ENCODE peak calls at places on chromosomes 5 and 9, in seven cellular contexts. R, K, W, V, H, X and B are unnamed samples.

GRCh38 chr5:87650284-87650683 is 237.6 kb upstream of the CCNH start:
- DNase-seq in W (no peak), V (no peak), R (no peak), H (peak; percentile 58), X (no peak), K (no peak), B (no peak)

GRCh38 chr9:133759146-133759900 is 21.2 kb upstream of the SARDH start:
- DNase-seq in K (no peak), R (peak; percentile 58), X (no peak), H (no peak), W (no peak), V (no peak), B (no peak)

GRCh38 chr9:13728917-13729811 is 449.7 kb upstream of the MPDZ start:
- DNase-seq in X (no peak), H (peak; percentile 73), V (no peak), W (no peak), K (no peak), R (no peak), B (no peak)

GRCh38 chr5:78527054-78527884 is 121.3 kb downstream of the LHFPL2 start:
- DNase-seq in V (peak; percentile 83), K (no peak), W (no peak), X (peak; percentile 52), R (peak; percentile 48), H (peak; percentile 96), B (no peak)

GRCh38 chr9:13705913-13706312 is 426.4 kb upstream of the MPDZ start:
- DNase-seq in H (peak; percentile 63), W (no peak), V (peak; percentile 64), X (peak; percentile 30), R (no peak), K (no peak), B (no peak)

GRCh38 chr9:101711330-101711941 is 27.0 kb downstream of the GRIN3A start:
- DNase-seq in K (peak; percentile 24), W (no peak), R (no peak), X (no peak), H (no peak), V (no peak), B (peak; percentile 30)

GRCh38 chr5:82719368-82719767 is 357.8 kb downstream of the TMEM167A start:
- DNase-seq in W (no peak), H (peak; percentile 3), X (no peak), V (no peak), R (no peak), K (peak; percentile 43), B (no peak)

GRCh38 chr5:147670815-147671214 is 111.7 kb downstream of the JAKMIP2 start:
- DNase-seq in V (no peak), R (no peak), H (no peak), K (no peak), W (no peak), X (no peak), B (no peak)

GRCh38 chr5:14825977-14826376 is 45.6 kb downstream of the ANKH start:
- DNase-seq in K (no peak), H (no peak), X (no peak), V (no peak), W (no peak), R (no peak), B (no peak)

GRCh38 chr5:96064905-96065304 is 103.3 kb upstream of the ELL2 start:
- DNase-seq in K (no peak), X (no peak), R (no peak), H (no peak), W (no peak), V (no peak), B (no peak)

GRCh38 chr5:153043876-153044275 is 446.6 kb upstream of the GRIA1 start:
- DNase-seq in H (peak; percentile 31), X (no peak), R (no peak), K (no peak), W (no peak), V (no peak), B (no peak)

GRCh38 chr5:176542135-176542595 is 5.0 kb upstream of the RNF44 start:
- DNase-seq in R (peak; percentile 27), K (peak; percentile 38), H (no peak), X (no peak), V (no peak), W (no peak), B (peak; percentile 36)

GRCh38 chr5:179222246-179223017 is 122.8 kb downstream of the ADAMTS2 start:
- DNase-seq in H (no peak), W (no peak), V (no peak), K (no peak), X (no peak), R (no peak), B (no peak)

DNA sequence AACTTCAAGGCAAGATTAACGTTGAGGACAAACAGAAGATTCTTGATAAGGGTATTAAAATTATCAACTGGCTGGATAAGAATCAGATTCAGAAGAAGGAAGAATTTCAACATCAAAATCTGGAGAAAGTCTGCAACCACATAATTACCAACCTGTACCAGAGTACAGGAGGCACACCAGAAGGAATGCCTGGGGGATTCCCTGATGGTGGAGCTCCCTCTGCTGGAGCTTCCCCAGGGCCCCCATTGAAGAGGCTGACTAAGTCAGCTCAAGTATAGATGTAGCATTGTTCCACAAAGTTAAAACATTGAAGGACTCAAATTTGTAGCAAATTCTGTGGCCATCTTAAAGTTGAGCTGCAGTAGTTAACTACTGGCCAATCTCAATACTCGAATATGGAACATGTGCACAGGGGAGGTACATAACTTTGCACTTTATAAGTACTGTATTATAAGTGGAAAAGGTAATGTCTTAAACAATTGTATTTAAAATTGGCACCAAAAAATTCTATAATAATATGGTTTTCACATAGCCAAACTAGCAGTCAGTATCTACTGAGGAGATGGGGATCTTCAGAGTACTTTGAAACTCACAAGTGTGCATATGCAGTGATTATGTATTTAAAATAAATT is 237.5 kb downstream of the CHSY3 start:
- DNase-seq in R (no peak), H (no peak), X (no peak), K (no peak), W (peak; percentile 48), V (no peak), B (peak; percentile 35)
- TF ChIP-seq CTCF in R (no peak), H (peak; percentile 57), X (no peak), K (peak; percentile 43), W (peak; percentile 79), V (no peak), B (peak; percentile 49)

DNA sequence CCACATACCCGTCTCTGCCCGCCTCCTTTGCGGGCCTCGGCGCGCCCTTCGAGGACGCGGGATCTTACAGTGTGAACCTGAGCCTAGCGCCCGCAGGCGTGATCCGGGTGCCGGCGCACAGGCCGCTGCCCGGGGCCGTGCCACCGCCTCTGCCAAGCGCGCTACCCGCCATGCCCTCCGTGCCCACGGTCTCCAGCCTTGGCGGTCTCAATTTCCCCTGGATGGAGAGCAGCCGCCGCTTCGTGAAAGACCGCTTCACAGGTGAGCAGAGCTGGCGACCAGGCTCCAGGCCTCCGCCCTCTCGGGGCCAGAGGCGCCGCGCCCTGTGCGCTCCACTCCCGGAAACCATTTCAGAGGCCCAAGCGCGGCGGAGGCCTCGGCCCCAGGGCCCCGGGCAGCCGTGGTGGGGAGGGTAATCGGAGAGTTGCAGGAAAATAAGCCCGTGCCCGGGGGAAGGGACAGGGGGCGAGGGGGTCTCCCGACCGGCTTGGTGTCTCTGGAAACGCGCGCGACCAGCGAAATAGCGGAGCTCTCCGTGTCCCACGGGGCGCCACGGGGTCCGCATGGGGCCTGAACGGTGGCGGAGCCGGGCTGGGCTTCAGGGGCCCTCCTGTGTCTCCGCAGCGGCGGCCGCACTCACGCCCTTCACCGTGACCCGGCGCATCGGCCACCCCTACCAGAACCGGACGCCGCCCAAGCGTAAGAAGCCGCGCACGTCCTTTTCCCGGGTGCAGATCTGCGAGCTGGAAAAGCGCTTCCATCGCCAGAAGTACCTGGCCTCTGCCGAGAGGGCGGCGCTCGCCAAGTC is 682 bp downstream of the TLX3 start:
- DNase-seq in R (no peak), K (peak; percentile 49), H (no peak), V (no peak), X (no peak), W (no peak), B (peak; percentile 42)
- TF ChIP-seq CTCF in R (no peak), K (peak; percentile 69), H (no peak), V (no peak), X (no peak), W (no peak), B (peak; percentile 45)

DNA sequence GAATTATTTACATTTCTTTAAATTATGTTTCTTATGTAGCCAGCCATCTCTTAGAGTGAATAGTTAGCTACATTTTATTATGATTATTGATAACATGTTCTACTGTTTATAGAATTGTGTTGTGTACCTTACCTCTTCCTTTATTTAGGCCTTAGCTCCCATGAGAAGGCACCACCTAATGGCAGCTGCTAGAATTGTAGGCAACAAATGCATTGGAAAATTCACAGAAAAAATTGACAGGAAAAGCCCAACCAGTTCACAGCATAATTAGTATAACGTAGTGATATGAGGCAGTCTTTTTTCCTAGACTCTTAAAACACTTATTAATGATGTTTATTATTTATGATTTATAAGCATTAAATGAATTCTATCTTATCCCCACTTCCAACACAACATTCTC is 175.8 kb downstream of the WDR70 start:
- DNase-seq in H (no peak), W (no peak), X (no peak), K (no peak), V (no peak), R (no peak), B (no peak)
- TF ChIP-seq CTCF in H (peak; percentile 25), W (no peak), X (no peak), K (peak; percentile 65), V (no peak), R (no peak), B (peak; percentile 45)

DNA sequence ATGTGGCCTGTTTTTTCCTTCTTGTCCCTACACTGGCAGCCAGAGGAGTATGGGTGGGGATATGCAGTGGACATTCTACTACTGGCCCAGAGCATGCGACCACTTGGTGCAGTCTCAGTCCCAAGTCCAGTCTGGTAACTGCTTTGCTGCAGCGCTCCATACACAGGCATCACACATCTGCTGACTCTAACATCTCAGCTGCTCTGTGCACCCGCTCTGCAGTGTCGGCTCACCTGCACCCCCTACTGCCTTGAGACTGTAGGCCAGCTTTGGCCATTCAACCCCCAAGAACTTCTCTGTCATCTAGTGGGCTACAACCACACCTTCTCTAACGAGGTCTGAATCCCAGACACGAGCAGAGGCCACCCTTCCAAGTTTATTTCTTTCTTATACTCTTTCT is 46.4 kb upstream of the SLCO6A1 start:
- DNase-seq in W (no peak), X (no peak), R (no peak), K (peak; percentile 5), H (no peak), V (no peak), B (peak; percentile 52)
- TF ChIP-seq CTCF in W (no peak), X (no peak), R (no peak), K (peak; percentile 45), H (no peak), V (no peak), B (peak; percentile 45)

GRCh38 chr5:33297760-33298216 is 143.0 kb upstream of the TARS1 start:
- DNase-seq in V (no peak), X (no peak), R (no peak), W (no peak), H (no peak), K (no peak), B (peak; percentile 4)
- TF ChIP-seq CTCF in V (no peak), X (no peak), R (no peak), W (no peak), H (no peak), K (peak; percentile 21), B (peak; percentile 23)